ENCODE peak calls at places on chromosomes 1 and 21, in eight cellular contexts. G, Y, T, A, S, H, Z and O are unnamed samples.

GRCh38 chr1:59494145-59494824 is 197.4 kb downstream of the FGGY start:
- DNase-seq in G (no peak), Y (no peak), T (no peak), A (no peak), S (no peak), H (no peak), Z (no peak), O (no peak)

GRCh38 chr1:23743287-23744052 is at the start of gene ELOA:
- DNase-seq in G (peak), Y (peak), T (peak), A (peak), S (peak), H (peak), Z (no peak), O (no peak)

GRCh38 chr1:3192359-3192758 is 123.4 kb downstream of the PRDM16 start:
- DNase-seq in G (no peak), Y (no peak), T (no peak), A (no peak), S (no peak), H (no peak), Z (no peak), O (no peak)

GRCh38 chr1:173413271-173413707 is 63.8 kb upstream of the PRDX6 start:
- DNase-seq in G (no peak), Y (no peak), T (no peak), A (no peak), S (no peak), H (no peak), Z (no peak), O (no peak)

GRCh38 chr1:53086504-53087070 is 24.6 kb downstream of the PODN start:
- DNase-seq in G (no peak), Y (no peak), T (no peak), A (no peak), S (peak), H (peak), Z (no peak), O (no peak)

GRCh38 chr1:113073457-113073950 is 506 bp downstream of the LRIG2 start:
- DNase-seq in G (peak), Y (peak), T (no peak), A (no peak), S (no peak), H (peak), Z (no peak), O (no peak)

GRCh38 chr1:36159614-36160387 is 3.8 kb downstream of the MAP7D1 start:
- DNase-seq in G (no peak), Y (no peak), T (no peak), A (no peak), S (no peak), H (no peak), Z (no peak), O (no peak)

GRCh38 chr1:91427741-91428140 is 23.1 kb upstream of the HFM1 start:
- DNase-seq in G (no peak), Y (peak), T (no peak), A (no peak), S (peak), H (no peak), Z (peak), O (no peak)

GRCh38 chr1:169701261-169701802 is 10.1 kb downstream of the SELL start:
- DNase-seq in G (no peak), Y (no peak), T (no peak), A (no peak), S (no peak), H (no peak), Z (no peak), O (no peak)

GRCh38 chr1:243657793-243658192 is 192.2 kb downstream of the AKT3 start:
- DNase-seq in G (no peak), Y (no peak), T (no peak), A (no peak), S (no peak), H (no peak), Z (no peak), O (no peak)

GRCh38 chr1:97364086-97364485 is 556.7 kb downstream of the DPYD start:
- DNase-seq in G (peak), Y (no peak), T (no peak), A (no peak), S (no peak), H (peak), Z (no peak), O (no peak)

GRCh38 chr1:180213401-180214177 is 16.5 kb upstream of the LHX4 start:
- DNase-seq in G (no peak), Y (no peak), T (no peak), A (no peak), S (peak), H (peak), Z (no peak), O (no peak)

GRCh38 chr1:38474738-38475623 is 384.6 kb downstream of the RRAGC start:
- DNase-seq in G (no peak), Y (no peak), T (no peak), A (no peak), S (no peak), H (no peak), Z (no peak), O (no peak)

GRCh38 chr1:100400332-100400933 is 48.1 kb downstream of the CDC14A start:
- DNase-seq in G (no peak), Y (no peak), T (no peak), A (no peak), S (no peak), H (no peak), Z (peak), O (no peak)

GRCh38 chr1:151898519-151898991 is 10.8 kb downstream of the THEM4 start:
- DNase-seq in G (no peak), Y (no peak), T (no peak), A (no peak), S (no peak), H (no peak), Z (no peak), O (no peak)

GRCh38 chr1:182211364-182211763 is 149.9 kb upstream of the ZNF648 start:
- DNase-seq in G (no peak), Y (no peak), T (no peak), A (no peak), S (no peak), H (no peak), Z (no peak), O (no peak)

GRCh38 chr1:226979115-226979516 is 39.0 kb downstream of the COQ8A start:
- DNase-seq in G (no peak), Y (no peak), T (no peak), A (no peak), S (no peak), H (no peak), Z (no peak), O (no peak)

GRCh38 chr1:6880951-6881690 is 95.9 kb downstream of the CAMTA1 start:
- DNase-seq in G (no peak), Y (no peak), T (no peak), A (no peak), S (no peak), H (no peak), Z (no peak), O (no peak)

GRCh38 chr1:27413004-27413403 is 20.6 kb downstream of the GPR3 start:
- DNase-seq in G (no peak), Y (no peak), T (no peak), A (no peak), S (no peak), H (no peak), Z (no peak), O (no peak)

GRCh38 chr21:39313042-39313456 is 383 bp downstream of the BRWD1 start:
- DNase-seq in G (no peak), Y (no peak), T (no peak), A (no peak), S (peak), H (no peak), Z (no peak), O (no peak)

GRCh38 chr1:7588457-7588827 is 182.7 kb upstream of the VAMP3 start:
- DNase-seq in G (no peak), Y (no peak), T (no peak), A (no peak), S (no peak), H (no peak), Z (no peak), O (no peak)

GRCh38 chr1:202575906-202576653 is 134.2 kb downstream of the SYT2 start:
- DNase-seq in G (peak), Y (no peak), T (no peak), A (no peak), S (peak), H (no peak), Z (no peak), O (no peak)

GRCh38 chr1:228065543-228066347 is 16.8 kb upstream of the ARF1 start:
- DNase-seq in G (no peak), Y (no peak), T (no peak), A (no peak), S (no peak), H (no peak), Z (no peak), O (no peak)

GRCh38 chr1:40477680-40478057 is 579 bp downstream of the ZFP69 start:
- DNase-seq in G (peak), Y (no peak), T (peak), A (no peak), S (no peak), H (peak), Z (no peak), O (no peak)

GRCh38 chr1:119731060-119731459 is 19.3 kb downstream of the PHGDH start:
- DNase-seq in G (no peak), Y (no peak), T (no peak), A (no peak), S (no peak), H (no peak), Z (no peak), O (no peak)

GRCh38 chr1:226486163-226486562 is 62.4 kb upstream of the STUM start:
- DNase-seq in G (no peak), Y (no peak), T (no peak), A (no peak), S (no peak), H (no peak), Z (no peak), O (no peak)

GRCh38 chr21:29238967-29239289 is 59.8 kb upstream of the BACH1 start:
- DNase-seq in G (peak), Y (no peak), T (no peak), A (no peak), S (no peak), H (peak), Z (no peak), O (no peak)

GRCh38 chr1:1268284-1268682 is 5.4 kb downstream of the UBE2J2 start:
- DNase-seq in G (no peak), Y (no peak), T (no peak), A (no peak), S (no peak), H (no peak), Z (no peak), O (no peak)

GRCh38 chr1:235122348-235122747 is 6.3 kb downstream of the TOMM20 start:
- DNase-seq in G (no peak), Y (no peak), T (no peak), A (no peak), S (no peak), H (no peak), Z (no peak), O (no peak)

GRCh38 chr1:25870614-25871013 is 4.9 kb downstream of the PAQR7 start:
- DNase-seq in G (no peak), Y (no peak), T (no peak), A (no peak), S (no peak), H (no peak), Z (no peak), O (no peak)

GRCh38 chr1:162696286-162696862 is 64.1 kb downstream of the DDR2 start:
- DNase-seq in G (peak), Y (no peak), T (peak), A (no peak), S (peak), H (peak), Z (peak), O (no peak)

GRCh38 chr1:182909578-182909977 is 43.4 kb downstream of the SHCBP1L start:
- DNase-seq in G (no peak), Y (no peak), T (no peak), A (no peak), S (peak), H (no peak), Z (peak), O (no peak)

GRCh38 chr1:2292725-2293450 is 64.8 kb downstream of the SKI start:
- DNase-seq in G (no peak), Y (no peak), T (no peak), A (no peak), S (no peak), H (no peak), Z (no peak), O (no peak)

GRCh38 chr1:35959304-35959703 is 28.4 kb downstream of the AGO3 start:
- DNase-seq in G (no peak), Y (no peak), T (no peak), A (no peak), S (no peak), H (no peak), Z (no peak), O (no peak)